ENCODE peak calls at places on chromosomes 12 and 14, in seven cellular contexts. One of them, this sample, is unnamed.

GRCh38 chr12:113043240-113043639 is 13.3 kb upstream of the DTX1 start:
- DNase-seq in tibial artery: no peak
- DNase-seq in Peyer's patch: no peak
- DNase-seq in suprapubic skin: no peak
- DNase-seq in lower leg skin: no peak
- DNase-seq in HCT116: no peak
- DNase-seq in Caco-2: no peak
- DNase-seq in this sample: no peak

GRCh38 chr12:107131832-107132616 is 38.7 kb upstream of the CRY1 start:
- DNase-seq in tibial artery: no peak
- DNase-seq in Peyer's patch: peak; percentile 49
- DNase-seq in suprapubic skin: no peak
- DNase-seq in lower leg skin: peak; percentile 20
- DNase-seq in HCT116: peak; percentile 44
- DNase-seq in Caco-2: no peak
- DNase-seq in this sample: peak; percentile 4

GRCh38 chr14:104598039-104598438 is 6.5 kb downstream of the TMEM179 start:
- DNase-seq in tibial artery: no peak
- DNase-seq in Peyer's patch: no peak
- DNase-seq in suprapubic skin: no peak
- DNase-seq in lower leg skin: no peak
- DNase-seq in HCT116: no peak
- DNase-seq in Caco-2: no peak
- DNase-seq in this sample: no peak

GRCh38 chr12:52370906-52371608 is 3.8 kb upstream of the KRT85 start:
- DNase-seq in tibial artery: peak; percentile 90
- DNase-seq in Peyer's patch: peak; percentile 61
- DNase-seq in suprapubic skin: peak; percentile 90
- DNase-seq in lower leg skin: peak; percentile 85
- DNase-seq in HCT116: no peak
- DNase-seq in Caco-2: no peak
- DNase-seq in this sample: no peak

GRCh38 chr12:101414533-101415119 is 7.1 kb upstream of the ARL1 start:
- DNase-seq in tibial artery: no peak
- DNase-seq in Peyer's patch: peak; percentile 59
- DNase-seq in suprapubic skin: no peak
- DNase-seq in lower leg skin: peak; percentile 45
- DNase-seq in HCT116: peak; percentile 73
- DNase-seq in Caco-2: no peak
- DNase-seq in this sample: no peak

GRCh38 chr14:74935340-74935640 is 12.2 kb upstream of the RPS6KL1 start:
- DNase-seq in tibial artery: no peak
- DNase-seq in Peyer's patch: no peak
- DNase-seq in suprapubic skin: no peak
- DNase-seq in lower leg skin: no peak
- DNase-seq in HCT116: no peak
- DNase-seq in Caco-2: no peak
- DNase-seq in this sample: no peak

GRCh38 chr12:92759634-92760268 is 57.0 kb downstream of the PLEKHG7 start:
- DNase-seq in tibial artery: no peak
- DNase-seq in Peyer's patch: no peak
- DNase-seq in suprapubic skin: no peak
- DNase-seq in lower leg skin: no peak
- DNase-seq in HCT116: peak; percentile 77
- DNase-seq in Caco-2: no peak
- DNase-seq in this sample: peak; percentile 85

GRCh38 chr12:53048033-53048779 is 1.7 kb upstream of the TNS2 start:
- DNase-seq in tibial artery: peak; percentile 92
- DNase-seq in Peyer's patch: peak; percentile 62
- DNase-seq in suprapubic skin: no peak
- DNase-seq in lower leg skin: no peak
- DNase-seq in HCT116: no peak
- DNase-seq in Caco-2: no peak
- DNase-seq in this sample: no peak

GRCh38 chr14:63262446-63262845 is 56.3 kb downstream of the GPHB5 start:
- DNase-seq in tibial artery: no peak
- DNase-seq in Peyer's patch: no peak
- DNase-seq in suprapubic skin: no peak
- DNase-seq in lower leg skin: no peak
- DNase-seq in HCT116: no peak
- DNase-seq in Caco-2: no peak
- DNase-seq in this sample: no peak

GRCh38 chr12:45327823-45328383 is 112.0 kb downstream of the ANO6 start:
- DNase-seq in tibial artery: no peak
- DNase-seq in Peyer's patch: no peak
- DNase-seq in suprapubic skin: no peak
- DNase-seq in lower leg skin: no peak
- DNase-seq in HCT116: no peak
- DNase-seq in Caco-2: no peak
- DNase-seq in this sample: no peak

GRCh38 chr14:32472512-32473472 is 143.7 kb downstream of the AKAP6 start:
- DNase-seq in tibial artery: no peak
- DNase-seq in Peyer's patch: no peak
- DNase-seq in suprapubic skin: no peak
- DNase-seq in lower leg skin: no peak
- DNase-seq in HCT116: no peak
- DNase-seq in Caco-2: no peak
- DNase-seq in this sample: no peak

GRCh38 chr14:19917243-19917642 is 3.2 kb upstream of the OR4K5 start:
- DNase-seq in tibial artery: no peak
- DNase-seq in Peyer's patch: no peak
- DNase-seq in suprapubic skin: no peak
- DNase-seq in lower leg skin: no peak
- DNase-seq in HCT116: no peak
- DNase-seq in Caco-2: no peak
- DNase-seq in this sample: no peak

GRCh38 chr14:54692261-54692861 is 125.4 kb downstream of the SAMD4A start:
- DNase-seq in tibial artery: no peak
- DNase-seq in Peyer's patch: no peak
- DNase-seq in suprapubic skin: no peak
- DNase-seq in lower leg skin: no peak
- DNase-seq in HCT116: no peak
- DNase-seq in Caco-2: no peak
- DNase-seq in this sample: no peak

GRCh38 chr12:117120787-117121186 is 21.6 kb upstream of the TESC start:
- DNase-seq in tibial artery: no peak
- DNase-seq in Peyer's patch: no peak
- DNase-seq in suprapubic skin: no peak
- DNase-seq in lower leg skin: no peak
- DNase-seq in HCT116: no peak
- DNase-seq in Caco-2: no peak
- DNase-seq in this sample: no peak

GRCh38 chr12:131060011-131060703 is 106.5 kb downstream of the ADGRD1 start:
- DNase-seq in tibial artery: peak; percentile 54
- DNase-seq in Peyer's patch: peak; percentile 36
- DNase-seq in suprapubic skin: peak; percentile 43
- DNase-seq in lower leg skin: no peak
- DNase-seq in HCT116: no peak
- DNase-seq in Caco-2: no peak
- DNase-seq in this sample: no peak

GRCh38 chr12:51954465-51955361 is 3.2 kb downstream of the ACVR1B start:
- DNase-seq in tibial artery: no peak
- DNase-seq in Peyer's patch: peak; percentile 62
- DNase-seq in suprapubic skin: no peak
- DNase-seq in lower leg skin: peak; percentile 40
- DNase-seq in HCT116: no peak
- DNase-seq in Caco-2: no peak
- DNase-seq in this sample: no peak

GRCh38 chr12:120630139-120630895 is 10.1 kb upstream of the CABP1 start:
- DNase-seq in tibial artery: no peak
- DNase-seq in Peyer's patch: no peak
- DNase-seq in suprapubic skin: no peak
- DNase-seq in lower leg skin: no peak
- DNase-seq in HCT116: no peak
- DNase-seq in Caco-2: no peak
- DNase-seq in this sample: no peak

GRCh38 chr12:15928870-15929571 is 17.9 kb downstream of the DERA start:
- DNase-seq in tibial artery: no peak
- DNase-seq in Peyer's patch: no peak
- DNase-seq in suprapubic skin: no peak
- DNase-seq in lower leg skin: no peak
- DNase-seq in HCT116: no peak
- DNase-seq in Caco-2: no peak
- DNase-seq in this sample: no peak

GRCh38 chr14:66105819-66106218 is 380.4 kb upstream of the CCDC196 start:
- DNase-seq in tibial artery: no peak
- DNase-seq in Peyer's patch: no peak
- DNase-seq in suprapubic skin: no peak
- DNase-seq in lower leg skin: no peak
- DNase-seq in HCT116: no peak
- DNase-seq in Caco-2: no peak
- DNase-seq in this sample: peak; percentile 7

GRCh38 chr12:47821346-47821706 is 1.6 kb upstream of the HDAC7 start:
- DNase-seq in tibial artery: no peak
- DNase-seq in Peyer's patch: no peak
- DNase-seq in suprapubic skin: no peak
- DNase-seq in lower leg skin: no peak
- DNase-seq in HCT116: no peak
- DNase-seq in Caco-2: no peak
- DNase-seq in this sample: no peak

DNA sequence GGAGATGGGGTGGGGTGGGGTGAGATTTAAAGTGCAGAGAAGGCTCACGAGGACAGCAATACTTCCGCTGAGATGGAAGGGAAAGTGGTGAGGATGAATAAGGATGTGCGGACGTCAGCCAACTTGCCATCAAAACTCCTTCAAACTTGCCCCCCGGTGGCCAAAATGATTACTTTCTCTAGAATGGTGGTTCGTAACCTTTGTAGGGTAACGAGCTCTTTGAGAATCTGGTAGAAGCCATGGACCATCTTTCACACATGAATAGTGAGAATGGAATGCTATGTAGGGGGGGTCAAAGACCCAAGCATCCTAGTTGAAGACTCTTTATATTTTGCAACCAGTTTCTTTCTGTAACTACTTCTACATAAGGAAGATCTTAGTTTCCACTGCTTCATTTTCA is 245.9 kb upstream of the DDHD1 start:
- DNase-seq in tibial artery: no peak
- DNase-seq in Peyer's patch: no peak
- DNase-seq in suprapubic skin: no peak
- DNase-seq in lower leg skin: no peak
- DNase-seq in HCT116: peak; percentile 22
- DNase-seq in Caco-2: no peak
- DNase-seq in this sample: no peak
- TF ChIP-seq CTCF in tibial artery: no peak
- TF ChIP-seq CTCF in Peyer's patch: no peak
- TF ChIP-seq CTCF in suprapubic skin: no peak
- TF ChIP-seq CTCF in lower leg skin: no peak
- TF ChIP-seq CTCF in HCT116: peak; percentile 51
- TF ChIP-seq CTCF in Caco-2: no peak
- TF ChIP-seq CTCF in this sample: peak; percentile 35

GRCh38 chr12:14186193-14186502 is 179.3 kb upstream of the ATF7IP start:
- DNase-seq in tibial artery: no peak
- DNase-seq in Peyer's patch: no peak
- DNase-seq in suprapubic skin: no peak
- DNase-seq in lower leg skin: no peak
- DNase-seq in HCT116: no peak
- DNase-seq in Caco-2: no peak
- DNase-seq in this sample: no peak
- H3K4me3 ChIP-seq in tibial artery: no peak overlapping the region
- H3K4me3 ChIP-seq in Peyer's patch: no peak overlapping the region
- H3K4me3 ChIP-seq in suprapubic skin: no peak overlapping the region
- H3K4me3 ChIP-seq in lower leg skin: no peak overlapping the region
- H3K4me3 ChIP-seq in HCT116: no peak overlapping the region
- H3K4me3 ChIP-seq in Caco-2: no peak overlapping the region
- H3K4me3 ChIP-seq in this sample: no peak overlapping the region

GRCh38 chr12:39788235-39788634 is 168.6 kb upstream of the ABCD2 start:
- DNase-seq in tibial artery: no peak
- DNase-seq in Peyer's patch: no peak
- DNase-seq in suprapubic skin: no peak
- DNase-seq in lower leg skin: no peak
- DNase-seq in HCT116: no peak
- DNase-seq in Caco-2: no peak
- DNase-seq in this sample: no peak
- TF ChIP-seq CTCF in tibial artery: no peak
- TF ChIP-seq CTCF in Peyer's patch: no peak
- TF ChIP-seq CTCF in suprapubic skin: no peak
- TF ChIP-seq CTCF in lower leg skin: no peak
- TF ChIP-seq CTCF in HCT116: no peak
- TF ChIP-seq CTCF in Caco-2: no peak
- TF ChIP-seq CTCF in this sample: no peak

GRCh38 chr12:85836716-85837100 is 499 bp upstream of the RASSF9 start:
- DNase-seq in tibial artery: no peak
- DNase-seq in Peyer's patch: no peak
- DNase-seq in suprapubic skin: no peak
- DNase-seq in lower leg skin: no peak
- DNase-seq in HCT116: no peak
- DNase-seq in Caco-2: no peak
- DNase-seq in this sample: no peak

GRCh38 chr12:85834378-85834777 is 1.8 kb downstream of the RASSF9 start:
- DNase-seq in tibial artery: no peak
- DNase-seq in Peyer's patch: no peak
- DNase-seq in suprapubic skin: no peak
- DNase-seq in lower leg skin: no peak
- DNase-seq in HCT116: no peak
- DNase-seq in Caco-2: no peak
- DNase-seq in this sample: no peak

GRCh38 chr12:85833558-85833957 is 2.7 kb downstream of the RASSF9 start:
- DNase-seq in tibial artery: no peak
- DNase-seq in Peyer's patch: no peak
- DNase-seq in suprapubic skin: no peak
- DNase-seq in lower leg skin: no peak
- DNase-seq in HCT116: no peak
- DNase-seq in Caco-2: no peak
- DNase-seq in this sample: no peak

GRCh38 chr12:85835810-85836715 is at the start of gene RASSF9:
- DNase-seq in tibial artery: peak; percentile 79
- DNase-seq in Peyer's patch: peak; percentile 78
- DNase-seq in suprapubic skin: peak; percentile 65
- DNase-seq in lower leg skin: peak; percentile 60
- DNase-seq in HCT116: no peak
- DNase-seq in Caco-2: peak; percentile 69
- DNase-seq in this sample: no peak

DNA sequence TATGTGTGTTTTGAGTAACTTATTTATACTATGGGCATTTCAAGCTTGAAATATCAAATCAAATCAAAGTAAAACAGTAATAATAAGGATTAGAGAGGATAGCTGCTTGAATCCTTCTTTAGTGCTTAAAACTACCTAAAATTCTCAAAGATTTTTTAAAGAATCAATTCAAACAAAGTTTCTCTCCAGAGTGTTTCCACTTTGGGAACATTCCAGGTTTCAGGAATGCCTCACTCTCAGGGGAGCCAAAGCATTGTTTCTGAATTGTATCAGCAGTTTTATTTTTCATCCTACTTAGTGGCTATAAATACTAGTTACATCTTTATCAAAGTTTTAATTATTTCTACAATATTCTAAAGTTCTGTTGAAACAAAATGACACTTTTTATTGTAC is 796 bp downstream of the RASSF9 start:
- DNase-seq in tibial artery: no peak
- DNase-seq in Peyer's patch: no peak
- DNase-seq in suprapubic skin: no peak
- DNase-seq in lower leg skin: no peak
- DNase-seq in HCT116: no peak
- DNase-seq in Caco-2: no peak
- DNase-seq in this sample: no peak
- H3K4me3 ChIP-seq in tibial artery: peak overlapping the region; percentile 56
- H3K4me3 ChIP-seq in Peyer's patch: peak overlapping the region; percentile 51
- H3K4me3 ChIP-seq in suprapubic skin: peak overlapping the region; percentile 52
- H3K4me3 ChIP-seq in lower leg skin: peak overlapping the region; percentile 18
- H3K4me3 ChIP-seq in HCT116: no peak overlapping the region
- H3K4me3 ChIP-seq in Caco-2: peak overlapping the region; percentile 39
- H3K4me3 ChIP-seq in this sample: peak overlapping the region; percentile 33